ENCODE peak calls at places on chromosomes 13 and 19, in eight cellular contexts. X is small intestine; G is naive thymus-derived CD8-positive, alpha-beta T cell; P is SW 1271; O is amniotic epithelial cell; A is glomerular endothelial cell; F is PC-9; E is stimulated activated CD8-positive, alpha-beta memory T cell treated with anti-CD3 and anti-CD28 coated beads, Interleukin-7, amount 100 ng/mL, for 1 hour. Y is an unnamed sample.

GRCh38 chr13:104823709-104824108 is 1711.8 kb downstream of the EFNB2 start:
- DNase-seq in X (no peak), G (no peak), P (no peak), O (no peak), A (no peak), F (no peak), E (no peak), Y (no peak)

GRCh38 chr19:52170304-52170703 is 1.1 kb downstream of the ZNF836 start:
- DNase-seq in X (peak; percentile 24), G (peak; percentile 12), P (no peak), O (no peak), A (no peak), F (no peak), E (no peak), Y (no peak)

GRCh38 chr19:45428385-45429231 is 4.9 kb upstream of the ERCC1 start:
- DNase-seq in X (no peak), G (no peak), P (no peak), O (no peak), A (no peak), F (no peak), E (no peak), Y (no peak)

GRCh38 chr13:30154931-30155330 is 152.4 kb downstream of the KATNAL1 start:
- DNase-seq in X (no peak), G (no peak), P (no peak), O (no peak), A (no peak), F (no peak), E (no peak), Y (no peak)

GRCh38 chr19:39408392-39409206 is 2.0 kb downstream of the ZFP36 start:
- DNase-seq in X (peak; percentile 66), G (peak; percentile 57), P (no peak), O (no peak), A (no peak), F (peak; percentile 49), E (no peak), Y (peak; percentile 46)

GRCh38 chr13:33261426-33262068 is 24.0 kb downstream of the STARD13 start:
- DNase-seq in X (no peak), G (no peak), P (no peak), O (peak; percentile 77), A (no peak), F (no peak), E (no peak), Y (no peak)

GRCh38 chr13:94710881-94711560 is 1.3 kb downstream of the SOX21 start:
- DNase-seq in X (no peak), G (no peak), P (no peak), O (no peak), A (no peak), F (no peak), E (no peak), Y (no peak)

GRCh38 chr13:114130708-114131580 is 1.5 kb downstream of the RASA3 start:
- DNase-seq in X (no peak), G (peak; percentile 82), P (no peak), O (peak; percentile 94), A (no peak), F (peak; percentile 67), E (no peak), Y (peak; percentile 45)

GRCh38 chr13:33934936-33935510 is 117.1 kb downstream of the RFC3 start:
- DNase-seq in X (no peak), G (no peak), P (no peak), O (no peak), A (no peak), F (no peak), E (no peak), Y (no peak)

GRCh38 chr13:34833562-34834182 is 108.4 kb upstream of the NBEA start:
- DNase-seq in X (no peak), G (no peak), P (no peak), O (no peak), A (no peak), F (no peak), E (no peak), Y (no peak)

GRCh38 chr19:2517881-2518601 is 42.1 kb downstream of the GADD45B start:
- DNase-seq in X (no peak), G (no peak), P (no peak), O (peak; percentile 61), A (no peak), F (no peak), E (no peak), Y (no peak)

GRCh38 chr13:41546372-41547252 is 89.3 kb downstream of the RGCC start:
- DNase-seq in X (no peak), G (no peak), P (no peak), O (peak; percentile 90), A (no peak), F (no peak), E (no peak), Y (no peak)

GRCh38 chr19:28746486-28746885 is 466.5 kb downstream of the UQCRFS1 start:
- DNase-seq in X (no peak), G (no peak), P (no peak), O (no peak), A (no peak), F (no peak), E (no peak), Y (no peak)

GRCh38 chr13:114064516-114065140 is 67.8 kb downstream of the RASA3 start:
- DNase-seq in X (peak; percentile 48), G (no peak), P (no peak), O (peak; percentile 35), A (no peak), F (no peak), E (no peak), Y (no peak)

GRCh38 chr19:38544569-38545315 is 73.0 kb downstream of the MAP4K1 start:
- DNase-seq in X (no peak), G (no peak), P (no peak), O (peak; percentile 50), A (no peak), F (peak; percentile 73), E (no peak), Y (no peak)

GRCh38 chr19:40413291-40413994 is at the start of gene PRX:
- DNase-seq in X (no peak), G (no peak), P (no peak), O (no peak), A (no peak), F (no peak), E (no peak), Y (no peak)

GRCh38 chr13:62296812-62297211 is 881.2 kb upstream of the PCDH20 start:
- DNase-seq in X (no peak), G (no peak), P (no peak), O (no peak), A (no peak), F (no peak), E (no peak), Y (no peak)

GRCh38 chr13:113208424-113209335 is at the start of gene PCID2:
- DNase-seq in X (peak; percentile 91), G (peak; percentile 95), P (peak; percentile 31), O (peak; percentile 79), A (no peak), F (peak; percentile 81), E (peak; percentile 81), Y (peak; percentile 89)

GRCh38 chr13:105735269-105735668 is 800.2 kb downstream of the EFNB2 start:
- DNase-seq in X (no peak), G (no peak), P (no peak), O (no peak), A (no peak), F (no peak), E (no peak), Y (no peak)

GRCh38 chr19:34994643-34995471 is 5.3 kb upstream of the GRAMD1A start:
- DNase-seq in X (peak; percentile 61), G (no peak), P (no peak), O (no peak), A (no peak), F (peak; percentile 60), E (no peak), Y (no peak)

GRCh38 chr19:16225279-16226183 is 27.8 kb downstream of the AP1M1 start:
- DNase-seq in X (no peak), G (no peak), P (no peak), O (no peak), A (no peak), F (no peak), E (no peak), Y (no peak)

GRCh38 chr13:51456510-51456909 is 3.7 kb upstream of the INTS6 start:
- DNase-seq in X (no peak), G (no peak), P (no peak), O (no peak), A (no peak), F (no peak), E (no peak), Y (no peak)

GRCh38 chr19:45994456-45994988 is 745 bp upstream of the CCDC61 start:
- DNase-seq in X (no peak), G (no peak), P (no peak), O (peak; percentile 81), A (no peak), F (no peak), E (no peak), Y (no peak)

GRCh38 chr19:21900401-21900800 is 64.4 kb upstream of the ZNF43 start:
- DNase-seq in X (no peak), G (no peak), P (no peak), O (no peak), A (no peak), F (peak; percentile 61), E (no peak), Y (no peak)

GRCh38 chr13:101453784-101454201 is 1.3 kb downstream of the ITGBL1 start:
- DNase-seq in X (peak; percentile 16), G (no peak), P (no peak), O (no peak), A (no peak), F (peak; percentile 94), E (no peak), Y (no peak)

GRCh38 chr19:41924151-41925145 is 3.8 kb downstream of the ERFL start:
- DNase-seq in X (no peak), G (no peak), P (no peak), O (no peak), A (no peak), F (no peak), E (no peak), Y (no peak)

GRCh38 chr13:96020941-96021340 is 32.3 kb downstream of the UGGT2 start:
- DNase-seq in X (peak; percentile 49), G (no peak), P (no peak), O (no peak), A (no peak), F (no peak), E (no peak), Y (no peak)

GRCh38 chr19:23378948-23379347 is 16.3 kb downstream of the ZNF91 start:
- DNase-seq in X (no peak), G (no peak), P (no peak), O (peak; percentile 50), A (no peak), F (no peak), E (no peak), Y (no peak)

GRCh38 chr13:37701972-37702371 is 103.4 kb upstream of the POSTN start:
- DNase-seq in X (no peak), G (no peak), P (peak; percentile 29), O (peak; percentile 97), A (no peak), F (no peak), E (no peak), Y (no peak)

GRCh38 chr13:23963947-23964346 is 66.6 kb upstream of the C1QTNF9B start:
- DNase-seq in X (peak; percentile 32), G (no peak), P (no peak), O (peak; percentile 29), A (no peak), F (no peak), E (no peak), Y (no peak)

GRCh38 chr13:45073809-45074208 is 46.5 kb upstream of the GTF2F2 start:
- DNase-seq in X (no peak), G (no peak), P (no peak), O (no peak), A (no peak), F (no peak), E (no peak), Y (no peak)

GRCh38 chr19:14103310-14103709 is 12.8 kb upstream of the SAMD1 start:
- DNase-seq in X (no peak), G (no peak), P (no peak), O (no peak), A (no peak), F (no peak), E (no peak), Y (no peak)

GRCh38 chr19:37362733-37363132 is 8.2 kb upstream of the ZNF527 start:
- DNase-seq in X (no peak), G (no peak), P (no peak), O (no peak), A (no peak), F (no peak), E (no peak), Y (no peak)

GRCh38 chr19:55352040-55352439 is 2.5 kb downstream of the COX6B2 start:
- DNase-seq in X (no peak), G (no peak), P (no peak), O (no peak), A (no peak), F (peak; percentile 99), E (no peak), Y (no peak)